ENCODE peak calls at places on chromosomes 11 and 22, in nine cellular contexts. U is AG10803; F is NCI-H1694 treated with DMSO at 0.1 percent for 48 hours; B is Jurkat, Clone E6-1; T is omental fat pad; L is AML-193; G is fibroblast of lung; Z is A549; A is GM13976. W is an unnamed sample.

GRCh38 chr22:37749831-37750595 is 53.2 kb downstream of the TRIOBP start:
- DNase-seq in U (peak; percentile 68), F (peak; percentile 24), B (no peak), T (no peak), L (no peak), G (peak; percentile 67), Z (no peak), A (no peak), W (no peak)

GRCh38 chr11:121489823-121490222 is 37.1 kb upstream of the SORL1-AS1 start:
- DNase-seq in U (no peak), F (no peak), B (no peak), T (no peak), L (no peak), G (no peak), Z (peak; percentile 1), A (no peak), W (no peak)

GRCh38 chr11:122897606-122898210 is 15.1 kb downstream of the JHY start:
- DNase-seq in U (peak; percentile 80), F (no peak), B (no peak), T (no peak), L (no peak), G (peak; percentile 25), Z (no peak), A (no peak), W (no peak)

GRCh38 chr11:65833297-65834030 is at the start of gene SNX32:
- DNase-seq in U (peak; percentile 86), F (peak; percentile 59), B (peak; percentile 82), T (peak; percentile 89), L (peak; percentile 67), G (peak; percentile 93), Z (no peak), A (peak; percentile 100), W (peak; percentile 97)

GRCh38 chr11:776459-777287 is 614 bp downstream of the GATD1 start:
- DNase-seq in U (no peak), F (peak; percentile 35), B (no peak), T (no peak), L (peak; percentile 15), G (no peak), Z (no peak), A (peak; percentile 79), W (peak; percentile 68)

GRCh38 chr22:46049726-46050450 is 72.9 kb upstream of the WNT7B start:
- DNase-seq in U (no peak), F (no peak), B (no peak), T (peak; percentile 22), L (no peak), G (no peak), Z (no peak), A (no peak), W (no peak)

GRCh38 chr11:5304046-5304445 is 2.3 kb upstream of the OR51B4 start:
- DNase-seq in U (peak; percentile 18), F (no peak), B (no peak), T (no peak), L (no peak), G (no peak), Z (no peak), A (no peak), W (no peak)

GRCh38 chr22:19522881-19523239 is 1.4 kb downstream of the CLDN5 start:
- DNase-seq in U (no peak), F (no peak), B (no peak), T (no peak), L (no peak), G (no peak), Z (no peak), A (no peak), W (no peak)

GRCh38 chr22:43090130-43090789 is 1.1 kb upstream of the TTLL1 start:
- DNase-seq in U (peak; percentile 89), F (peak; percentile 93), B (peak; percentile 78), T (no peak), L (peak; percentile 73), G (peak; percentile 86), Z (peak; percentile 93), A (peak; percentile 83), W (no peak)

GRCh38 chr22:30186535-30186934 is 60.0 kb downstream of the LIF start:
- DNase-seq in U (no peak), F (no peak), B (no peak), T (no peak), L (no peak), G (no peak), Z (peak; percentile 36), A (no peak), W (no peak)

GRCh38 chr11:128481135-128481534 is 106.2 kb downstream of the ETS1 start:
- DNase-seq in U (peak; percentile 95), F (no peak), B (no peak), T (no peak), L (peak; percentile 6), G (peak; percentile 97), Z (no peak), A (no peak), W (no peak)

GRCh38 chr11:57560146-57560545 is 7.3 kb downstream of the UBE2L6 start:
- DNase-seq in U (no peak), F (no peak), B (no peak), T (no peak), L (no peak), G (no peak), Z (no peak), A (no peak), W (no peak)

GRCh38 chr22:26401726-26402125 is 27.3 kb upstream of the ASPHD2 start:
- DNase-seq in U (no peak), F (no peak), B (no peak), T (no peak), L (no peak), G (no peak), Z (no peak), A (no peak), W (no peak)

GRCh38 chr11:12868315-12869073 is 140.6 kb upstream of the RASSF10 start:
- DNase-seq in U (no peak), F (no peak), B (no peak), T (no peak), L (no peak), G (peak; percentile 31), Z (no peak), A (no peak), W (no peak)

W was measured in psoas muscle.